ENCODE peak calls at places on chromosomes 11 and 22, in five cellular contexts. M is astrocyte of the hippocampus, C is NCI-H1105, W is heart right ventricle, E is BJ. T is an unnamed sample.

GRCh38 chr11:116948375-116948774 is 111.0 kb upstream of the APOA1 start:
- DNase-seq in C (no peak), E (no peak), W (no peak), M (no peak), T (no peak)

GRCh38 chr11:20962581-20962980 is 293.2 kb downstream of the NELL1 start:
- DNase-seq in E (no peak), W (no peak), C (no peak), M (peak; percentile 94), T (no peak)

GRCh38 chr11:78676026-78676557 is 101.4 kb upstream of the NARS2 start:
- DNase-seq in E (no peak), M (no peak), W (no peak), C (no peak), T (no peak)

GRCh38 chr11:118610773-118611432 is 3.5 kb downstream of the PHLDB1 start:
- DNase-seq in C (no peak), W (peak; percentile 86), E (no peak), M (peak; percentile 87), T (peak; percentile 78)

GRCh38 chr22:23058481-23059336 is 11.6 kb upstream of the GNAZ start:
- DNase-seq in W (no peak), C (no peak), M (no peak), E (no peak), T (no peak)

GRCh38 chr11:105862736-105863367 is 159.2 kb downstream of the MSANTD4 start:
- DNase-seq in W (no peak), E (no peak), M (peak; percentile 72), C (peak; percentile 35), T (no peak)

GRCh38 chr11:16764888-16765287 is 26.4 kb downstream of the C11orf58 start:
- DNase-seq in W (no peak), C (no peak), E (no peak), M (no peak), T (no peak)

GRCh38 chr22:49667236-49667635 is 160.4 kb downstream of the BRD1 start:
- DNase-seq in C (no peak), M (no peak), W (peak; percentile 46), E (no peak), T (peak; percentile 18)

GRCh38 chr22:38860291-38861169 is 11.5 kb downstream of the CBX6 start:
- DNase-seq in W (no peak), E (no peak), M (no peak), C (no peak), T (no peak)

GRCh38 chr22:23179381-23180294 is 671 bp upstream of the BCR start:
- DNase-seq in E (no peak), C (no peak), W (peak; percentile 34), M (no peak), T (no peak)

GRCh38 chr11:58977470-58977869 is 38.2 kb downstream of the GLYATL1 start:
- DNase-seq in C (no peak), E (no peak), W (no peak), M (no peak), T (no peak)

GRCh38 chr11:76166314-76166713 is 40.0 kb downstream of the WNT11 start:
- DNase-seq in M (peak; percentile 61), E (no peak), W (no peak), C (no peak), T (no peak)

GRCh38 chr11:34601085-34601444 is 19.8 kb upstream of the EHF start:
- DNase-seq in W (no peak), M (no peak), E (no peak), C (no peak), T (no peak)

GRCh38 chr11:102389253-102389652 is 42.2 kb downstream of the BIRC2 start:
- DNase-seq in W (no peak), E (no peak), C (no peak), M (peak; percentile 36), T (no peak)

GRCh38 chr22:35918466-35918865 is 110.2 kb downstream of the RBFOX2 start:
- DNase-seq in E (no peak), C (no peak), W (no peak), M (no peak), T (no peak)

GRCh38 chr22:32660292-32660691 is 141.2 kb upstream of the TIMP3 start:
- DNase-seq in E (no peak), W (peak; percentile 71), C (peak; percentile 58), M (peak; percentile 74), T (peak; percentile 66)

GRCh38 chr22:44291265-44292006 is 21.3 kb downstream of the SHISAL1 start:
- DNase-seq in E (no peak), W (no peak), C (no peak), M (no peak), T (no peak)

GRCh38 chr11:17531818-17532131 is 12.4 kb downstream of the USH1C start:
- DNase-seq in C (no peak), M (peak; percentile 28), W (no peak), E (no peak), T (no peak)

T was measured in activated CD4-positive, alpha-beta T cell treated with anti-CD3 and anti-CD28 coated beads, Interleukin-2, amount 10 ng/mL, durations not matched to agents 7 days and 5 days.